ENCODE peak calls at places on chromosomes 13 and 19, in seven cellular contexts. A, U, H, R, K, T and Z are unnamed samples.

GRCh38 chr19:1970003-1970805 is 29.2 kb downstream of the CSNK1G2 start:
- DNase-seq in U (no peak), K (no peak), A (no peak), R (no peak), T (no peak), H (no peak), Z (peak; percentile 95)

GRCh38 chr19:44718441-44719261 is 19.7 kb downstream of the CEACAM16 start:
- DNase-seq in H (peak; percentile 2), K (no peak), U (peak; percentile 69), A (peak; percentile 96), R (peak; percentile 66), T (peak; percentile 86), Z (peak; percentile 75)

GRCh38 chr13:73244486-73244885 is 185.7 kb downstream of the KLF5 start:
- DNase-seq in A (no peak), U (no peak), T (no peak), K (no peak), R (no peak), H (no peak), Z (no peak)

GRCh38 chr13:41615520-41615838 is 158.1 kb downstream of the RGCC start:
- DNase-seq in U (no peak), H (no peak), K (no peak), T (no peak), A (no peak), R (no peak), Z (no peak)

GRCh38 chr13:75151081-75151643 is 330.8 kb downstream of the TBC1D4 start:
- DNase-seq in K (no peak), R (no peak), H (no peak), T (no peak), A (no peak), U (no peak), Z (peak; percentile 21)

GRCh38 chr19:2116507-2116906 is 19.8 kb downstream of the IZUMO4 start:
- DNase-seq in K (no peak), H (no peak), R (no peak), U (no peak), T (no peak), A (no peak), Z (no peak)

GRCh38 chr13:57632276-57633140 is 964 bp downstream of the PCDH17 start:
- DNase-seq in R (peak; percentile 51), U (no peak), K (no peak), T (peak; percentile 10), H (no peak), A (peak; percentile 11), Z (no peak)

GRCh38 chr19:17337675-17338439 is 504 bp downstream of the GTPBP3 start:
- DNase-seq in H (no peak), T (no peak), K (peak; percentile 63), U (no peak), A (no peak), R (peak; percentile 48), Z (peak; percentile 29)

GRCh38 chr13:99085139-99085845 is 107.4 kb upstream of the DOCK9 start:
- DNase-seq in H (no peak), T (no peak), R (peak; percentile 30), U (no peak), K (peak; percentile 44), A (peak; percentile 5), Z (no peak)

GRCh38 chr19:10431254-10431942 is 11.1 kb downstream of the PDE4A start:
- DNase-seq in T (peak; percentile 36), K (peak; percentile 72), R (peak; percentile 34), A (peak; percentile 46), H (no peak), U (no peak), Z (no peak)

GRCh38 chr19:1762243-1763140 is 9.2 kb downstream of the ONECUT3 start:
- DNase-seq in R (no peak), K (no peak), U (no peak), H (no peak), A (no peak), T (no peak), Z (no peak)

GRCh38 chr13:40345654-40346372 is 320.6 kb downstream of the FOXO1 start:
- DNase-seq in U (no peak), K (no peak), R (peak; percentile 29), A (peak; percentile 31), H (no peak), T (peak; percentile 58), Z (no peak)

GRCh38 chr13:110455941-110456340 is 105.6 kb downstream of the RAB20 start:
- DNase-seq in H (peak; percentile 75), U (peak; percentile 55), T (peak; percentile 82), R (peak; percentile 84), A (peak; percentile 88), K (peak; percentile 76), Z (peak; percentile 84)

GRCh38 chr19:46573679-46574522 is 27.2 kb upstream of the CALM3 start:
- DNase-seq in H (no peak), K (no peak), A (no peak), T (peak; percentile 15), U (no peak), R (no peak), Z (no peak)

GRCh38 chr19:39843919-39844793 is 2.0 kb downstream of the FBL start:
- DNase-seq in K (no peak), A (peak; percentile 40), H (peak; percentile 28), U (no peak), T (no peak), R (no peak), Z (peak; percentile 25)

GRCh38 chr19:10256551-10256950 is 4.5 kb downstream of the MRPL4 start:
- DNase-seq in H (no peak), A (no peak), U (no peak), T (no peak), R (no peak), K (no peak), Z (no peak)

GRCh38 chr13:43136940-43137574 is 113.7 kb downstream of the DNAJC15 start:
- DNase-seq in K (no peak), H (no peak), U (no peak), A (no peak), T (no peak), R (no peak), Z (no peak)

GRCh38 chr19:55809381-55810058 is 22.3 kb downstream of the NLRP11 start:
- DNase-seq in H (no peak), T (peak; percentile 66), U (no peak), A (peak; percentile 88), R (peak; percentile 30), K (peak; percentile 57), Z (peak; percentile 97)

GRCh38 chr13:113562085-113562749 is 22.3 kb upstream of the TFDP1 start:
- DNase-seq in R (peak; percentile 88), A (peak; percentile 46), H (peak; percentile 71), K (peak; percentile 71), U (peak; percentile 65), T (peak; percentile 45), Z (peak; percentile 46)

GRCh38 chr19:35249146-35249847 is 495 bp downstream of the LSR start:
- DNase-seq in A (no peak), R (no peak), T (no peak), K (peak; percentile 24), H (no peak), U (no peak), Z (no peak)

GRCh38 chr13:21326155-21327030 is 132.7 kb downstream of the ZDHHC20 start:
- DNase-seq in R (peak; percentile 86), T (peak; percentile 31), U (peak; percentile 72), H (peak; percentile 27), K (no peak), A (no peak), Z (peak; percentile 23)

GRCh38 chr19:12766051-12766521 is 9.3 kb downstream of the HOOK2 start:
- DNase-seq in K (peak; percentile 88), T (peak; percentile 74), H (peak; percentile 80), R (peak; percentile 89), A (peak; percentile 83), U (no peak), Z (peak; percentile 77)

GRCh38 chr13:20719783-20720182 is 16.3 kb downstream of the IL17D start:
- DNase-seq in T (no peak), U (no peak), A (no peak), K (no peak), R (no peak), H (no peak), Z (no peak)

GRCh38 chr13:24221007-24221406 is 60.5 kb downstream of the SPATA13 start:
- DNase-seq in U (no peak), A (peak; percentile 90), R (no peak), K (no peak), H (no peak), T (no peak), Z (no peak)

GRCh38 chr19:48991823-48992570 is 1.1 kb downstream of the GYS1 start:
- DNase-seq in T (peak; percentile 63), K (no peak), A (peak; percentile 75), U (no peak), R (no peak), H (no peak), Z (peak; percentile 42)

GRCh38 chr19:15702590-15702930 is 25.3 kb upstream of the OR10H2 start:
- DNase-seq in K (peak; percentile 38), R (no peak), U (no peak), H (no peak), A (peak; percentile 74), T (peak; percentile 88), Z (peak; percentile 66)

GRCh38 chr19:47221080-47221841 is 9.7 kb downstream of the BBC3 start:
- DNase-seq in A (no peak), K (no peak), R (no peak), H (no peak), T (no peak), U (no peak), Z (no peak)